ENCODE peak calls at places on chromosomes 2 and 18, in six cellular contexts. One of them, this sample, is unnamed.

GRCh38 chr2:241636182-241636982 is 576 bp downstream of the THAP4 start:
- DNase-seq in mesendoderm: peak; percentile 58
- DNase-seq in IMR-90: peak; percentile 20
- DNase-seq in mesenchymal stem cell: peak; percentile 66
- DNase-seq in H1: no peak
- DNase-seq in trophoblast cell: peak; percentile 58
- DNase-seq in this sample: peak; percentile 40

GRCh38 chr18:40124107-40124506 is 1830.9 kb upstream of the PIK3C3 start:
- DNase-seq in H1: no peak
- DNase-seq in trophoblast cell: no peak
- DNase-seq in mesenchymal stem cell: peak; percentile 86
- DNase-seq in IMR-90: peak; percentile 44
- DNase-seq in mesendoderm: peak; percentile 27
- DNase-seq in this sample: no peak

GRCh38 chr2:101478561-101479001 is 3.7 kb upstream of the RFX8 start:
- DNase-seq in mesenchymal stem cell: no peak
- DNase-seq in IMR-90: peak; percentile 41
- DNase-seq in trophoblast cell: peak; percentile 39
- DNase-seq in H1: no peak
- DNase-seq in mesendoderm: peak; percentile 18
- DNase-seq in this sample: no peak

GRCh38 chr2:159137511-159138101 is 148.9 kb downstream of the WDSUB1 start:
- DNase-seq in mesendoderm: no peak
- DNase-seq in trophoblast cell: no peak
- DNase-seq in H1: no peak
- DNase-seq in mesenchymal stem cell: no peak
- DNase-seq in IMR-90: no peak
- DNase-seq in this sample: no peak

GRCh38 chr18:23693849-23694248 is 4.6 kb downstream of the LAMA3 start:
- DNase-seq in mesendoderm: no peak
- DNase-seq in mesenchymal stem cell: no peak
- DNase-seq in H1: no peak
- DNase-seq in trophoblast cell: peak; percentile 41
- DNase-seq in IMR-90: no peak
- DNase-seq in this sample: no peak

GRCh38 chr18:76827205-76827885 is 5.0 kb downstream of the ZNF236 start:
- DNase-seq in H1: no peak
- DNase-seq in mesendoderm: no peak
- DNase-seq in IMR-90: peak; percentile 49
- DNase-seq in mesenchymal stem cell: peak; percentile 19
- DNase-seq in trophoblast cell: no peak
- DNase-seq in this sample: no peak

GRCh38 chr2:127153691-127154158 is 46.8 kb upstream of the BIN1 start:
- DNase-seq in mesendoderm: peak; percentile 55
- DNase-seq in mesenchymal stem cell: peak; percentile 85
- DNase-seq in H1: no peak
- DNase-seq in IMR-90: peak; percentile 89
- DNase-seq in trophoblast cell: no peak
- DNase-seq in this sample: no peak

GRCh38 chr2:158546412-158547144 is 89.8 kb downstream of the PKP4 start:
- DNase-seq in H1: no peak
- DNase-seq in mesendoderm: no peak
- DNase-seq in mesenchymal stem cell: peak; percentile 6
- DNase-seq in IMR-90: no peak
- DNase-seq in trophoblast cell: no peak
- DNase-seq in this sample: no peak

GRCh38 chr2:154689158-154689557 is 9.3 kb upstream of the KCNJ3 start:
- DNase-seq in mesendoderm: no peak
- DNase-seq in H1: no peak
- DNase-seq in trophoblast cell: no peak
- DNase-seq in IMR-90: no peak
- DNase-seq in mesenchymal stem cell: no peak
- DNase-seq in this sample: no peak

GRCh38 chr2:223101340-223102039 is 49.5 kb downstream of the KCNE4 start:
- DNase-seq in mesendoderm: peak; percentile 95
- DNase-seq in trophoblast cell: peak; percentile 39
- DNase-seq in IMR-90: peak; percentile 55
- DNase-seq in H1: peak; percentile 72
- DNase-seq in mesenchymal stem cell: peak; percentile 62
- DNase-seq in this sample: peak; percentile 29

GRCh38 chr2:15410884-15411283 is 150.2 kb downstream of the NBAS start:
- DNase-seq in mesendoderm: no peak
- DNase-seq in IMR-90: no peak
- DNase-seq in trophoblast cell: no peak
- DNase-seq in mesenchymal stem cell: no peak
- DNase-seq in H1: no peak
- DNase-seq in this sample: no peak

GRCh38 chr2:238571626-238572372 is 145.1 kb downstream of the ASB1 start:
- DNase-seq in IMR-90: no peak
- DNase-seq in H1: no peak
- DNase-seq in mesendoderm: no peak
- DNase-seq in trophoblast cell: no peak
- DNase-seq in mesenchymal stem cell: no peak
- DNase-seq in this sample: no peak

GRCh38 chr18:50559750-50560680 is at the start of gene MAPK4:
- DNase-seq in mesendoderm: no peak
- DNase-seq in H1: no peak
- DNase-seq in trophoblast cell: peak; percentile 47
- DNase-seq in mesenchymal stem cell: no peak
- DNase-seq in IMR-90: no peak
- DNase-seq in this sample: peak; percentile 48

GRCh38 chr18:63265322-63265721 is 54.2 kb downstream of the BCL2 start:
- DNase-seq in mesenchymal stem cell: no peak
- DNase-seq in trophoblast cell: no peak
- DNase-seq in mesendoderm: no peak
- DNase-seq in IMR-90: no peak
- DNase-seq in H1: no peak
- DNase-seq in this sample: no peak

GRCh38 chr2:216687646-216688045 is 7.7 kb downstream of the IGFBP5 start:
- DNase-seq in mesendoderm: peak; percentile 74
- DNase-seq in trophoblast cell: no peak
- DNase-seq in H1: no peak
- DNase-seq in IMR-90: no peak
- DNase-seq in mesenchymal stem cell: no peak
- DNase-seq in this sample: no peak

GRCh38 chr2:216426166-216426777 is 14.0 kb downstream of the SMARCAL1 start:
- DNase-seq in trophoblast cell: peak; percentile 95
- DNase-seq in mesendoderm: no peak
- DNase-seq in IMR-90: no peak
- DNase-seq in H1: no peak
- DNase-seq in mesenchymal stem cell: peak; percentile 56
- DNase-seq in this sample: no peak

GRCh38 chr2:172761306-172761705 is 25.7 kb downstream of the RAPGEF4 start:
- DNase-seq in mesendoderm: no peak
- DNase-seq in H1: no peak
- DNase-seq in mesenchymal stem cell: no peak
- DNase-seq in trophoblast cell: no peak
- DNase-seq in IMR-90: no peak
- DNase-seq in this sample: no peak

GRCh38 chr2:2686228-2686627 is 355.2 kb upstream of the MYT1L start:
- DNase-seq in mesenchymal stem cell: no peak
- DNase-seq in H1: no peak
- DNase-seq in mesendoderm: no peak
- DNase-seq in trophoblast cell: no peak
- DNase-seq in IMR-90: no peak
- DNase-seq in this sample: no peak

GRCh38 chr2:2681085-2681484 is 350.0 kb upstream of the MYT1L start:
- DNase-seq in mesenchymal stem cell: no peak
- DNase-seq in mesendoderm: no peak
- DNase-seq in trophoblast cell: no peak
- DNase-seq in H1: no peak
- DNase-seq in IMR-90: no peak
- DNase-seq in this sample: no peak

GRCh38 chr2:2683581-2683980 is 352.5 kb upstream of the MYT1L start:
- DNase-seq in mesendoderm: no peak
- DNase-seq in H1: no peak
- DNase-seq in mesenchymal stem cell: no peak
- DNase-seq in trophoblast cell: no peak
- DNase-seq in IMR-90: no peak
- DNase-seq in this sample: no peak

GRCh38 chr2:2682700-2683342 is 351.7 kb upstream of the MYT1L start:
- DNase-seq in IMR-90: no peak
- DNase-seq in mesenchymal stem cell: no peak
- DNase-seq in trophoblast cell: no peak
- DNase-seq in H1: no peak
- DNase-seq in mesendoderm: no peak
- DNase-seq in this sample: no peak

GRCh38 chr2:2681611-2682295 is 350.7 kb upstream of the MYT1L start:
- DNase-seq in trophoblast cell: no peak
- DNase-seq in mesendoderm: no peak
- DNase-seq in mesenchymal stem cell: no peak
- DNase-seq in H1: no peak
- DNase-seq in IMR-90: no peak
- DNase-seq in this sample: no peak
- H4K8ac ChIP-seq in trophoblast cell: no peak overlapping the region
- H4K8ac ChIP-seq in mesendoderm: no peak overlapping the region
- H4K8ac ChIP-seq in mesenchymal stem cell: no peak overlapping the region
- H4K8ac ChIP-seq in H1: no peak overlapping the region
- H4K8ac ChIP-seq in IMR-90: no peak overlapping the region
- H4K8ac ChIP-seq in this sample: no peak overlapping the region

DNA sequence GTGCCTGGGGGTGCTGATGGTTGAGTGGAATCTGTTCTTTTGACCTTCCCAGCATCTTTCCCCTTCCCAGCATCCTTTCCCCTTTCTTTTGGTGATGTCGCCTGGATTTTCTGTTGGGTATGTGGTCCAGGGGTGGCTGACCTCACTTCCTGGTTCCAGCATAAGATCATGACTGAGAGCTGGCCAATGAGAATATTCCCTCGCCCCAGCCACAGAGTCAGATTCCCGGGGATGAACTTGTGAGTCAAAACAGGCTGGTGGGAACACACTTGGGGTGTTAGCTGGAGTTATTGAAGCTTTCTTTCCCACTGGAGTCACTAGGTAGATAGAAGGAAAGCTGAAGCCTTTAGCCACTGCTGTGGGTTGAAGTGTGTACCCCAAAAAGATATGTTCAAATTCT is 28.0 kb upstream of the FOSL2 start:
- DNase-seq in trophoblast cell: no peak
- DNase-seq in H1: no peak
- DNase-seq in IMR-90: peak; percentile 74
- DNase-seq in mesenchymal stem cell: no peak
- DNase-seq in mesendoderm: peak; percentile 21
- DNase-seq in this sample: no peak
- H3K18ac ChIP-seq in trophoblast cell: no peak overlapping the region
- H3K18ac ChIP-seq in H1: no peak overlapping the region
- H3K18ac ChIP-seq in IMR-90: no peak overlapping the region
- H3K18ac ChIP-seq in mesenchymal stem cell: no peak overlapping the region
- H3K18ac ChIP-seq in mesendoderm: no peak overlapping the region
- H3K18ac ChIP-seq in this sample: no peak overlapping the region

GRCh38 chr18:1036926-1037325 is 132.3 kb downstream of the ADCYAP1 start:
- DNase-seq in IMR-90: no peak
- DNase-seq in mesenchymal stem cell: no peak
- DNase-seq in H1: no peak
- DNase-seq in trophoblast cell: no peak
- DNase-seq in mesendoderm: no peak
- DNase-seq in this sample: no peak
- H3K4me3 ChIP-seq in IMR-90: no peak overlapping the region
- H3K4me3 ChIP-seq in mesenchymal stem cell: no peak overlapping the region
- H3K4me3 ChIP-seq in H1: no peak overlapping the region
- H3K4me3 ChIP-seq in trophoblast cell: no peak overlapping the region
- H3K4me3 ChIP-seq in mesendoderm: no peak overlapping the region
- H3K4me3 ChIP-seq in this sample: no peak overlapping the region

DNA sequence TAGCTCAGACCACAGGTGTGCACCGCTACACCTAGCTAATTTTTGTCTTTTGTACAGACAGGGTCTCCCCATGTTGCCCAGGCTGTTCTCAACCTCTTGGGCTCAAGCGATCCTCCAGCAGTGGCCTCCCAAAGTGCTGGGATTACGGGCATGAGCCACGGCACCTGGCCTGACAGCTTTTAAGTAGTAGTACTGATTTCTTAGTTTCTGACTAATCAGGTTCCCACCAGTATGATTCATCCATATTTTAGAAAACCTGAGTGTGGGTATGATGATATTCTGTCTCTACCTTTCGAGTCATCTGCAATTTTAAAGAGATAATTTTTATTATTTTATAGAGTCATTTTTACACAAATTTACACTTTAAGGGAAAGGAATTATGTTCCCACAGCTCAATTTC is 46.4 kb upstream of the GULP1 start:
- DNase-seq in H1: no peak
- DNase-seq in IMR-90: no peak
- DNase-seq in mesendoderm: no peak
- DNase-seq in trophoblast cell: peak; percentile 71
- DNase-seq in mesenchymal stem cell: no peak
- DNase-seq in this sample: no peak
- H4K8ac ChIP-seq in H1: no peak overlapping the region
- H4K8ac ChIP-seq in IMR-90: no peak overlapping the region
- H4K8ac ChIP-seq in mesendoderm: peak overlapping the region; percentile 56
- H4K8ac ChIP-seq in trophoblast cell: no peak overlapping the region
- H4K8ac ChIP-seq in mesenchymal stem cell: no peak overlapping the region
- H4K8ac ChIP-seq in this sample: peak overlapping the region; percentile 3

DNA sequence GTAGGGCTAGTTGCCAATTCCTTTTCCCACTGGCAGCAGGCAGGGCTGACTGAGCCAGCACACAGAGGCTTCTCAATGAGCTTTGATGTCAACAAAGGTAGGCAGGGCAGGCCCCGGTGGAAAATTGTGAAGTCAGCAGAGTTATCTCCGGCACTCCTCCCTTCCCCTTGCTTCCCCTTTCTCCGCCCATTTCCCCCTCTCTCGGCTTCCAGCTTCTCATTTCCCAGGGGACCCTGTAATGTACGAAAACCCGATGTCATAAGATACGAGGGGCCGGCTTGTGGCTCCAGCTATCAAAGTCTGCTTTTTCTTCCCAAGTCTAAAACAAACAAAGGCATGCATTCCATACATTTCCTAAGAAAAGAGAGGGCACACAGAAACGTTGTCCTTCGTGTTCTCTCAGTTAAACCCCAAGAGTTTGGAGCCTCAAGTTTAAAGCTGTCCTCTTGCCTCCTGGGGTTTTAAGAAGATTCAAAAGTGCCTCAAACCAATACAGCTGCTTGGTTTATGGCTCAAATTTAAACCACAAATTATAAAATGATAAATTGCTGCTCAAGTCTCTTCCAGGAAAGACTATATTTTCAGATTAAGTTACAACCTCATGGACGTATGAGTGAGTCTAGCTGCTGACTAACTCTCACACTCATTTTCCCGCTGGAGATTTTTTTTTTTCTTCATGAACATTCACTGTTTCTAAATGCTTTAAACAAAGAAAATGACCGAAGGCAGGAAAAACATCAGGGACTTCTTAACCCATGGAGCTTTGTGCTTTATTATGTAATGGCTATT is 27.3 kb upstream of the EML4 start:
- DNase-seq in mesenchymal stem cell: peak; percentile 85
- DNase-seq in mesendoderm: peak; percentile 80
- DNase-seq in H1: no peak
- DNase-seq in trophoblast cell: peak; percentile 32
- DNase-seq in IMR-90: peak; percentile 93
- DNase-seq in this sample: no peak
- H3K18ac ChIP-seq in mesenchymal stem cell: peak overlapping the region; percentile 75
- H3K18ac ChIP-seq in mesendoderm: peak overlapping the region; percentile 94
- H3K18ac ChIP-seq in H1: peak overlapping the region; percentile 63
- H3K18ac ChIP-seq in trophoblast cell: no peak overlapping the region
- H3K18ac ChIP-seq in IMR-90: peak overlapping the region; percentile 74
- H3K18ac ChIP-seq in this sample: no peak overlapping the region

This sample was measured in neuronal stem cell.